ENCODE peak calls at places on chromosomes 4 and X, in seven cellular contexts. S, G, R, C, Y, E and T are unnamed samples.

GRCh38 chr4:89563431-89563830 is 255.8 kb upstream of the GPRIN3 start:
- DNase-seq in G (no peak), C (no peak), R (no peak), Y (no peak), E (no peak), S (no peak), T (no peak)

GRCh38 chrX:27307546-27307945 is 155.6 kb downstream of the PPP4R3C start:
- DNase-seq in Y (no peak), C (no peak), S (no peak), E (no peak), G (no peak), R (no peak), T (no peak)

GRCh38 chr4:99947608-99948007 is 1.2 kb upstream of the DNAJB14 start:
- DNase-seq in E (no peak), R (no peak), Y (no peak), C (no peak), G (no peak), S (no peak), T (no peak)

GRCh38 chr4:100493756-100494155 is 24.1 kb downstream of the EMCN start:
- DNase-seq in G (no peak), R (no peak), Y (no peak), C (no peak), E (no peak), S (no peak), T (no peak)

GRCh38 chrX:23964177-23964576 is 56.4 kb downstream of the CXorf58 start:
- DNase-seq in G (no peak), S (no peak), R (no peak), Y (no peak), C (no peak), E (no peak), T (no peak)

GRCh38 chr4:189525304-189525703 is 415.4 kb upstream of the FRG1 start:
- DNase-seq in E (no peak), Y (no peak), S (no peak), C (no peak), G (no peak), R (no peak), T (no peak)

GRCh38 chrX:24676403-24677024 is 17.2 kb upstream of the POLA1 start:
- DNase-seq in R (no peak), C (no peak), Y (no peak), G (no peak), E (peak), S (no peak), T (no peak)

GRCh38 chr4:97892596-97893266 is 250.5 kb downstream of the STPG2 start:
- DNase-seq in R (no peak), E (no peak), Y (no peak), C (no peak), S (no peak), G (no peak), T (no peak)